ENCODE peak calls at places on chromosomes 7 and 10, in four cellular contexts. I is activated CD8-positive, alpha-beta memory T cell treated with anti-CD3 and anti-CD28 coated beads, Interleukin-2, amount 10 ng/mL, durations not matched to agents 7 days and 5 days; E is dermis blood vessel endothelial cell; J is NCI-H524. T is an unnamed sample.

GRCh38 chr10:16585103-16585502 is 63.4 kb upstream of the C1QL3 start:
- DNase-seq in I (no peak), E (no peak), J (no peak), T (peak)

GRCh38 chr7:157391036-157391710 is 54.4 kb downstream of the DNAJB6 start:
- DNase-seq in I (no peak), E (no peak), J (no peak), T (no peak)

GRCh38 chr10:70669015-70669414 is 3.3 kb upstream of the ADAMTS14 start:
- DNase-seq in I (no peak), E (no peak), J (no peak), T (no peak)

GRCh38 chr10:22505923-22506685 is 160.8 kb downstream of the SPAG6 start:
- DNase-seq in I (peak), E (no peak), J (peak), T (peak)

GRCh38 chr7:34430456-34430855 is 227.6 kb upstream of the NPSR1 start:
- DNase-seq in I (no peak), E (peak), J (peak), T (peak)

GRCh38 chr10:126137557-126138221 is 241.3 kb downstream of the FANK1 start:
- DNase-seq in I (no peak), E (no peak), J (no peak), T (no peak)

GRCh38 chr10:131654471-131655087 is 246.2 kb upstream of the PPP2R2D start:
- DNase-seq in I (no peak), E (no peak), J (no peak), T (no peak)

GRCh38 chr10:98299341-98299740 is 31.3 kb upstream of the LOXL4 start:
- DNase-seq in I (no peak), E (peak), J (no peak), T (no peak)

GRCh38 chr10:23981520-23982309 is 227.2 kb upstream of the KIAA1217 start:
- DNase-seq in I (no peak), E (no peak), J (peak), T (no peak)